ENCODE peak calls at places on chromosomes 1 and 21, in nine cellular contexts. T is EL; B is ELR; C is stimulated activated CD8-positive, alpha-beta memory T cell treated with anti-CD3 and anti-CD28 coated beads, Interleukin-15, amount 100 ng/mL, for 4 hours; L is C1 segment of cervical spinal cord; R is erythroblast; V is fibroblast of pulmonary artery; I is NCI-H774; Z is HTR-8/SVneo. M is an unnamed sample.
A peak's percentile ranks its signal among the peaks of the same experiment; 100 is the strongest.

GRCh38 chr1:16237343-16237830 is 404 bp upstream of the CPLANE2 start:
- DNase-seq in V (peak; percentile 25), Z (no peak), B (peak; percentile 34), I (no peak), R (no peak), L (no peak), T (peak; percentile 40), C (no peak), M (peak; percentile 12)

GRCh38 chr21:45910155-45910547 is 71.4 kb upstream of the COL6A1 start:
- DNase-seq in V (no peak), R (no peak), Z (no peak), C (no peak), B (no peak), L (no peak), I (no peak), T (no peak), M (no peak)

GRCh38 chr1:168942165-168942564 is 164.3 kb upstream of the ATP1B1 start:
- DNase-seq in V (no peak), L (no peak), Z (no peak), I (no peak), C (no peak), R (no peak), B (no peak), T (no peak), M (no peak)

GRCh38 chr1:201619513-201619912 is 80.6 kb downstream of the NAV1 start:
- DNase-seq in C (no peak), B (peak; percentile 37), R (no peak), L (no peak), T (peak; percentile 52), V (no peak), Z (no peak), I (no peak), M (no peak)

GRCh38 chr1:7127322-7128050 is 342.2 kb downstream of the CAMTA1 start:
- DNase-seq in I (no peak), R (no peak), B (no peak), Z (no peak), T (no peak), V (no peak), L (no peak), C (no peak), M (no peak)

GRCh38 chr1:182217071-182217470 is 155.6 kb upstream of the ZNF648 start:
- DNase-seq in L (no peak), T (no peak), C (no peak), B (peak; percentile 50), Z (no peak), R (no peak), I (no peak), V (no peak), M (no peak)

GRCh38 chr1:30904191-30904961 is 4.2 kb downstream of the SDC3 start:
- DNase-seq in Z (no peak), I (no peak), R (no peak), L (no peak), T (no peak), B (no peak), V (no peak), C (no peak), M (no peak)

GRCh38 chr1:56215771-56216170 is 363.6 kb downstream of the PLPP3 start:
- DNase-seq in Z (no peak), B (no peak), T (no peak), V (peak; percentile 10), R (no peak), C (no peak), L (no peak), I (no peak), M (no peak)

GRCh38 chr1:199243423-199244061 is 604.7 kb downstream of the PTPRC start:
- DNase-seq in R (peak; percentile 49), V (peak; percentile 57), B (peak; percentile 63), T (peak; percentile 56), Z (peak; percentile 33), C (peak; percentile 43), I (no peak), L (peak; percentile 60), M (peak; percentile 46)

GRCh38 chr1:84800090-84801073 is 92.6 kb downstream of the LPAR3 start:
- DNase-seq in T (no peak), I (no peak), V (no peak), B (no peak), C (no peak), R (no peak), L (no peak), Z (no peak), M (no peak)

GRCh38 chr1:215710340-215710971 is 143.4 kb downstream of the KCTD3 start:
- DNase-seq in R (peak; percentile 80), L (no peak), C (no peak), B (peak; percentile 87), Z (peak; percentile 54), T (peak; percentile 75), V (peak; percentile 65), I (peak; percentile 67), M (peak; percentile 25)

GRCh38 chr1:167428418-167428817 is 89.9 kb downstream of the CD247 start:
- DNase-seq in R (no peak), C (no peak), T (no peak), I (no peak), Z (no peak), L (no peak), B (peak; percentile 23), V (peak; percentile 69), M (no peak)

GRCh38 chr1:210686841-210687240 is 358.1 kb downstream of the HHAT start:
- DNase-seq in B (no peak), C (no peak), R (no peak), T (no peak), Z (no peak), I (no peak), L (no peak), V (no peak), M (no peak)

GRCh38 chr1:218330043-218330623 is 15.0 kb upstream of the TGFB2 start:
- DNase-seq in T (peak; percentile 57), I (peak; percentile 45), B (peak; percentile 58), V (peak; percentile 74), L (no peak), Z (peak; percentile 57), C (no peak), R (peak; percentile 68), M (peak; percentile 45)

GRCh38 chr1:84401156-84401555 is 2.9 kb downstream of the DNASE2B start:
- DNase-seq in Z (no peak), C (no peak), L (no peak), V (no peak), I (no peak), T (no peak), R (no peak), B (no peak), M (no peak)

GRCh38 chr1:192809286-192810252 is 730 bp downstream of the RGS2 start:
- DNase-seq in B (peak; percentile 75), Z (peak; percentile 27), R (peak; percentile 80), C (no peak), L (no peak), V (peak; percentile 66), I (peak; percentile 47), T (peak; percentile 56), M (peak; percentile 18)

GRCh38 chr1:8598783-8599182 is 218.7 kb downstream of the RERE start:
- DNase-seq in I (no peak), T (no peak), Z (no peak), B (no peak), C (no peak), L (peak; percentile 3), V (peak; percentile 13), R (no peak), M (no peak)

GRCh38 chr1:182229907-182230522 is 161.6 kb downstream of the GLUL start:
- DNase-seq in T (no peak), I (peak; percentile 57), L (no peak), C (no peak), R (peak; percentile 60), Z (no peak), V (no peak), B (no peak), M (no peak)

GRCh38 chr1:231421616-231421970 is 494 bp downstream of the EGLN1 start:
- DNase-seq in T (peak; percentile 49), Z (no peak), B (peak; percentile 58), L (peak; percentile 57), C (no peak), V (peak; percentile 46), R (peak; percentile 88), I (peak; percentile 53), M (peak; percentile 32)

GRCh38 chr1:66564250-66564649 is 30.3 kb downstream of the SGIP1 start:
- DNase-seq in T (peak; percentile 99), B (peak; percentile 100), V (peak; percentile 99), L (no peak), C (no peak), R (no peak), I (no peak), Z (peak; percentile 38), M (no peak)

GRCh38 chr1:109980324-109981127 is 4.0 kb upstream of the AHCYL1 start:
- DNase-seq in V (no peak), I (peak; percentile 16), T (no peak), Z (no peak), L (no peak), R (no peak), C (no peak), B (peak; percentile 43), M (peak; percentile 32)

GRCh38 chr1:203325418-203326091 is 20.2 kb downstream of the BTG2 start:
- DNase-seq in R (no peak), Z (no peak), V (no peak), I (peak; percentile 86), C (no peak), B (no peak), L (peak; percentile 88), T (no peak), M (no peak)